ENCODE peak calls at places on chromosomes 12 and 14, in six cellular contexts. One of them, this sample, is unnamed.

GRCh38 chr12:75878382-75878720 is 153.2 kb downstream of the PHLDA1 start:
- DNase-seq in GM04503: no peak
- DNase-seq in mammary epithelial cell: peak; percentile 74
- DNase-seq in fibroblast of pulmonary artery: peak; percentile 93
- DNase-seq in hypothalamus: no peak
- DNase-seq in mucosa of gallbladder: no peak
- DNase-seq in this sample: no peak

GRCh38 chr12:89686311-89686710 is 22.3 kb downstream of the ATP2B1 start:
- DNase-seq in GM04503: no peak
- DNase-seq in mammary epithelial cell: no peak
- DNase-seq in fibroblast of pulmonary artery: no peak
- DNase-seq in hypothalamus: no peak
- DNase-seq in mucosa of gallbladder: no peak
- DNase-seq in this sample: no peak

GRCh38 chr12:63068857-63069442 is 82.1 kb downstream of the AVPR1A start:
- DNase-seq in GM04503: peak; percentile 7
- DNase-seq in mammary epithelial cell: peak; percentile 37
- DNase-seq in fibroblast of pulmonary artery: peak; percentile 76
- DNase-seq in hypothalamus: no peak
- DNase-seq in mucosa of gallbladder: peak; percentile 18
- DNase-seq in this sample: no peak

GRCh38 chr14:94679106-94679819 is 67.1 kb downstream of the SERPINA3 start:
- DNase-seq in GM04503: no peak
- DNase-seq in mammary epithelial cell: no peak
- DNase-seq in fibroblast of pulmonary artery: no peak
- DNase-seq in hypothalamus: no peak
- DNase-seq in mucosa of gallbladder: no peak
- DNase-seq in this sample: no peak

GRCh38 chr14:84961637-84962036 is 568.3 kb upstream of the FLRT2 start:
- DNase-seq in GM04503: peak; percentile 5
- DNase-seq in mammary epithelial cell: no peak
- DNase-seq in fibroblast of pulmonary artery: no peak
- DNase-seq in hypothalamus: no peak
- DNase-seq in mucosa of gallbladder: no peak
- DNase-seq in this sample: no peak

GRCh38 chr12:20445693-20446092 is 77.4 kb downstream of the PDE3A start:
- DNase-seq in GM04503: no peak
- DNase-seq in mammary epithelial cell: no peak
- DNase-seq in fibroblast of pulmonary artery: peak; percentile 42
- DNase-seq in hypothalamus: no peak
- DNase-seq in mucosa of gallbladder: no peak
- DNase-seq in this sample: no peak

GRCh38 chr14:100345711-100346110 is 22.6 kb downstream of the SLC25A47 start:
- DNase-seq in GM04503: no peak
- DNase-seq in mammary epithelial cell: no peak
- DNase-seq in fibroblast of pulmonary artery: no peak
- DNase-seq in hypothalamus: no peak
- DNase-seq in mucosa of gallbladder: no peak
- DNase-seq in this sample: no peak

GRCh38 chr12:9880532-9880931 is 757 bp upstream of the KLRF2 start:
- DNase-seq in GM04503: no peak
- DNase-seq in mammary epithelial cell: no peak
- DNase-seq in fibroblast of pulmonary artery: no peak
- DNase-seq in hypothalamus: no peak
- DNase-seq in mucosa of gallbladder: no peak
- DNase-seq in this sample: no peak

GRCh38 chr14:53306926-53307325 is 153.8 kb upstream of the DDHD1 start:
- DNase-seq in GM04503: no peak
- DNase-seq in mammary epithelial cell: peak; percentile 33
- DNase-seq in fibroblast of pulmonary artery: peak; percentile 33
- DNase-seq in hypothalamus: peak; percentile 75
- DNase-seq in mucosa of gallbladder: no peak
- DNase-seq in this sample: peak; percentile 67

GRCh38 chr12:53067993-53068770 is 11.0 kb downstream of the SPRYD3 start:
- DNase-seq in GM04503: no peak
- DNase-seq in mammary epithelial cell: no peak
- DNase-seq in fibroblast of pulmonary artery: no peak
- DNase-seq in hypothalamus: no peak
- DNase-seq in mucosa of gallbladder: no peak
- DNase-seq in this sample: no peak

GRCh38 chr12:103960567-103961227 is 5.0 kb upstream of the TDG start:
- DNase-seq in GM04503: no peak
- DNase-seq in mammary epithelial cell: no peak
- DNase-seq in fibroblast of pulmonary artery: no peak
- DNase-seq in hypothalamus: no peak
- DNase-seq in mucosa of gallbladder: no peak
- DNase-seq in this sample: no peak

GRCh38 chr14:73105050-73105449 is 31.3 kb upstream of the PSEN1 start:
- DNase-seq in GM04503: no peak
- DNase-seq in mammary epithelial cell: no peak
- DNase-seq in fibroblast of pulmonary artery: no peak
- DNase-seq in hypothalamus: no peak
- DNase-seq in mucosa of gallbladder: no peak
- DNase-seq in this sample: no peak

GRCh38 chr14:23076785-23077408 is 18.0 kb downstream of the ACIN1 start:
- DNase-seq in GM04503: no peak
- DNase-seq in mammary epithelial cell: no peak
- DNase-seq in fibroblast of pulmonary artery: peak; percentile 53
- DNase-seq in hypothalamus: no peak
- DNase-seq in mucosa of gallbladder: no peak
- DNase-seq in this sample: no peak

GRCh38 chr12:3351731-3352130 is 139.3 kb upstream of the PRMT8 start:
- DNase-seq in GM04503: no peak
- DNase-seq in mammary epithelial cell: no peak
- DNase-seq in fibroblast of pulmonary artery: no peak
- DNase-seq in hypothalamus: no peak
- DNase-seq in mucosa of gallbladder: no peak
- DNase-seq in this sample: no peak

GRCh38 chr14:50985124-50985815 is 41.0 kb upstream of the PYGL start:
- DNase-seq in GM04503: no peak
- DNase-seq in mammary epithelial cell: no peak
- DNase-seq in fibroblast of pulmonary artery: no peak
- DNase-seq in hypothalamus: no peak
- DNase-seq in mucosa of gallbladder: no peak
- DNase-seq in this sample: no peak

GRCh38 chr12:65533177-65533883 is 254.8 kb downstream of the MSRB3 start:
- DNase-seq in GM04503: peak; percentile 31
- DNase-seq in mammary epithelial cell: no peak
- DNase-seq in fibroblast of pulmonary artery: peak; percentile 29
- DNase-seq in hypothalamus: no peak
- DNase-seq in mucosa of gallbladder: no peak
- DNase-seq in this sample: no peak

GRCh38 chr12:127678945-127679344 is 588.0 kb upstream of the TMEM132C start:
- DNase-seq in GM04503: no peak
- DNase-seq in mammary epithelial cell: no peak
- DNase-seq in fibroblast of pulmonary artery: no peak
- DNase-seq in hypothalamus: no peak
- DNase-seq in mucosa of gallbladder: no peak
- DNase-seq in this sample: no peak

GRCh38 chr12:25404955-25405354 is 148.1 kb downstream of the LMNTD1 start:
- DNase-seq in GM04503: no peak
- DNase-seq in mammary epithelial cell: no peak
- DNase-seq in fibroblast of pulmonary artery: no peak
- DNase-seq in hypothalamus: no peak
- DNase-seq in mucosa of gallbladder: no peak
- DNase-seq in this sample: no peak

GRCh38 chr14:69685217-69685616 is 73.8 kb downstream of the SUSD6 start:
- DNase-seq in GM04503: no peak
- DNase-seq in mammary epithelial cell: peak; percentile 99
- DNase-seq in fibroblast of pulmonary artery: no peak
- DNase-seq in hypothalamus: no peak
- DNase-seq in mucosa of gallbladder: no peak
- DNase-seq in this sample: no peak

GRCh38 chr12:107761502-107761904 is 566 bp upstream of the PRDM4 start:
- DNase-seq in GM04503: no peak
- DNase-seq in mammary epithelial cell: no peak
- DNase-seq in fibroblast of pulmonary artery: no peak
- DNase-seq in hypothalamus: no peak
- DNase-seq in mucosa of gallbladder: no peak
- DNase-seq in this sample: no peak

GRCh38 chr12:132582058-132582420 is 28.3 kb downstream of the LRCOL1 start:
- DNase-seq in GM04503: no peak
- DNase-seq in mammary epithelial cell: no peak
- DNase-seq in fibroblast of pulmonary artery: no peak
- DNase-seq in hypothalamus: no peak
- DNase-seq in mucosa of gallbladder: no peak
- DNase-seq in this sample: no peak

GRCh38 chr14:100165825-100166520 is 6.5 kb upstream of the DEGS2 start:
- DNase-seq in GM04503: no peak
- DNase-seq in mammary epithelial cell: no peak
- DNase-seq in fibroblast of pulmonary artery: no peak
- DNase-seq in hypothalamus: no peak
- DNase-seq in mucosa of gallbladder: no peak
- DNase-seq in this sample: no peak

GRCh38 chr12:92719674-92720073 is 16.9 kb downstream of the PLEKHG7 start:
- DNase-seq in GM04503: no peak
- DNase-seq in mammary epithelial cell: no peak
- DNase-seq in fibroblast of pulmonary artery: no peak
- DNase-seq in hypothalamus: no peak
- DNase-seq in mucosa of gallbladder: no peak
- DNase-seq in this sample: no peak

GRCh38 chr12:1634590-1635191 is 5.7 kb downstream of the WNT5B start:
- DNase-seq in GM04503: no peak
- DNase-seq in mammary epithelial cell: peak; percentile 43
- DNase-seq in fibroblast of pulmonary artery: peak; percentile 83
- DNase-seq in hypothalamus: peak; percentile 55
- DNase-seq in mucosa of gallbladder: peak; percentile 73
- DNase-seq in this sample: peak; percentile 76

GRCh38 chr14:55707365-55707804 is 127.4 kb downstream of the KTN1 start:
- DNase-seq in GM04503: peak; percentile 31
- DNase-seq in mammary epithelial cell: peak; percentile 47
- DNase-seq in fibroblast of pulmonary artery: peak; percentile 77
- DNase-seq in hypothalamus: no peak
- DNase-seq in mucosa of gallbladder: no peak
- DNase-seq in this sample: no peak